ENCODE peak calls at places on chromosomes 5 and 9, in five cellular contexts. A is A549, Z is psoas muscle, R is esophagus squamous epithelium, B is NB4. J is an unnamed sample.

GRCh38 chr9:98075332-98075805 is 18.8 kb downstream of the NANS start:
- DNase-seq in A (peak; percentile 58), Z (no peak), R (no peak), B (no peak), J (no peak)

GRCh38 chr5:179314606-179315355 is 30.5 kb downstream of the ADAMTS2 start:
- DNase-seq in A (no peak), Z (peak; percentile 54), R (no peak), B (no peak), J (no peak)

GRCh38 chr5:109529520-109529919 is 119.7 kb upstream of the PJA2 start:
- DNase-seq in A (no peak), Z (peak; percentile 17), R (no peak), B (no peak), J (peak; percentile 80)

GRCh38 chr5:95417971-95418370 is 26.8 kb downstream of the FAM81B start:
- DNase-seq in A (peak; percentile 13), Z (no peak), R (no peak), B (peak; percentile 1), J (no peak)

GRCh38 chr9:70553718-70554673 is 139.5 kb upstream of the KLF9 start:
- DNase-seq in A (no peak), Z (peak; percentile 19), R (no peak), B (no peak), J (no peak)

GRCh38 chr5:138967806-138968448 is 92.8 kb upstream of the LRRTM2 start:
- DNase-seq in A (no peak), Z (no peak), R (no peak), B (peak; percentile 31), J (peak; percentile 79)

GRCh38 chr5:156783092-156783491 is 67.0 kb upstream of the PPP1R2B start:
- DNase-seq in A (no peak), Z (no peak), R (no peak), B (no peak), J (no peak)

GRCh38 chr9:3698531-3698930 is 172.7 kb upstream of the RFX3 start:
- DNase-seq in A (no peak), Z (no peak), R (no peak), B (no peak), J (no peak)

GRCh38 chr5:36297653-36298052 is 4.0 kb downstream of the RANBP3L start:
- DNase-seq in A (no peak), Z (no peak), R (no peak), B (no peak), J (no peak)

DNA sequence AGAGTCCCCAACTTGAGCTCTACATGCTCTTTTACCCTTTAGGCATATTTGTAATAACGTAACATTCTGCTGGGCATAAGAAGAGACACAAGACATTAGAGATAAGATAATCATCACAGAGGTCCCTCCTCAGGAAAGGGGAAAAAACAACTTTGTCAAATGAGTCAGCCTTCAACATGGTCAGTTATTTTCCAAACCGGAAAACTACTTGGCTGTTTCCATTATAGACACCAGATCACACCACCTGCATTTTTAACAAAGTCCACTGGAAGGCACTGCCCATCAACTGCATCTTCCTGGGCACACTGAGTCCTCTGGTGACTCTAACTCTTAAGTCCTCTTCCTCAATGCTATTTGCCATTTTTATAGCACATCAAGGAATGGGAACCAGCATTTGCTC is 221.8 kb downstream of the FAM114A2 start:
- DNase-seq in A (no peak), Z (no peak), R (no peak), B (no peak), J (no peak)
- TF ChIP-seq CTCF in A (no peak), Z (no peak), R (no peak), B (no peak), J (no peak)

GRCh38 chr9:107270580-107270979 is 12.5 kb upstream of the RAD23B start:
- DNase-seq in A (no peak), Z (no peak), R (no peak), B (no peak), J (no peak)

GRCh38 chr9:107269681-107270080 is 13.4 kb upstream of the RAD23B start:
- DNase-seq in A (no peak), Z (no peak), R (no peak), B (no peak), J (no peak)

GRCh38 chr9:107268560-107268959 is 14.5 kb upstream of the RAD23B start:
- DNase-seq in A (no peak), Z (no peak), R (no peak), B (no peak), J (no peak)

GRCh38 chr9:107269254-107269653 is 13.8 kb upstream of the RAD23B start:
- DNase-seq in A (no peak), Z (no peak), R (no peak), B (no peak), J (no peak)

DNA sequence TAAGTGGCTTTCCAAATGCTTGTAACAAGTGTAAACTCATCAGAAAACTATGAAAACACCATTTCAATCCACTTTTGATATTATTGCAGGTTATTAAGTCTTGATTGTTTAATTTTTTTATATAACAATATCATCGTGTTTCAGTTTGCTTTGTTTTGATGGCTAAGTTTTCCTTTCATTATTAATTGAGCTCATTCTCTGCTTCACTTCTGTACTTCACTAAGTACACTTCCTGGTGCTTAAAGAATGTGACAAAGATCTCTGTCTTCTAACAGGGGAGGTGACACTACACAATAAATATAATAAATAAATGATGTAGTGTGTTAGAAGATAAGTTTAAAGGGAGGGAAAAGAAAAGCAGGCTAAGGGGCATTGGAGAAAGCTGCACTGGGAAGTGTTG is 13.0 kb upstream of the RAD23B start:
- DNase-seq in A (no peak), Z (no peak), R (no peak), B (no peak), J (no peak)
- H3K4me3 ChIP-seq in A (no peak overlapping the region), Z (no peak overlapping the region), R (no peak overlapping the region), B (no peak overlapping the region), J (no peak overlapping the region)

GRCh38 chr9:124812401-124813016 is 35.6 kb downstream of the OLFML2A start:
- DNase-seq in A (peak; percentile 86), Z (peak; percentile 78), R (no peak), B (peak; percentile 96), J (no peak)
- TF ChIP-seq CTCF in A (no peak), Z (no peak), R (no peak), B (no peak), J (no peak)

GRCh38 chr5:122499617-122500016 is 187.6 kb downstream of the SNCAIP start:
- DNase-seq in A (no peak), Z (no peak), R (no peak), B (no peak), J (no peak)

GRCh38 chr5:122501087-122501435 is 189.0 kb downstream of the SNCAIP start:
- DNase-seq in A (no peak), Z (no peak), R (no peak), B (no peak), J (no peak)

GRCh38 chr5:122498163-122498562 is 186.1 kb downstream of the SNCAIP start:
- DNase-seq in A (no peak), Z (no peak), R (no peak), B (no peak), J (no peak)

GRCh38 chr5:122500245-122501086 is 188.4 kb downstream of the SNCAIP start:
- DNase-seq in A (peak; percentile 56), Z (peak; percentile 13), R (no peak), B (peak; percentile 30), J (no peak)
- H3K4me3 ChIP-seq in A (no peak overlapping the region), Z (no peak overlapping the region), R (peak overlapping the region; percentile 18), B (no peak overlapping the region), J (no peak overlapping the region)

GRCh38 chr5:62722360-62722759 is 143.7 kb downstream of the LRRC70 start:
- DNase-seq in A (peak; percentile 16), Z (no peak), R (no peak), B (no peak), J (no peak)
- TF ChIP-seq CTCF in A (no peak), Z (no peak), R (no peak), B (no peak), J (no peak)

DNA sequence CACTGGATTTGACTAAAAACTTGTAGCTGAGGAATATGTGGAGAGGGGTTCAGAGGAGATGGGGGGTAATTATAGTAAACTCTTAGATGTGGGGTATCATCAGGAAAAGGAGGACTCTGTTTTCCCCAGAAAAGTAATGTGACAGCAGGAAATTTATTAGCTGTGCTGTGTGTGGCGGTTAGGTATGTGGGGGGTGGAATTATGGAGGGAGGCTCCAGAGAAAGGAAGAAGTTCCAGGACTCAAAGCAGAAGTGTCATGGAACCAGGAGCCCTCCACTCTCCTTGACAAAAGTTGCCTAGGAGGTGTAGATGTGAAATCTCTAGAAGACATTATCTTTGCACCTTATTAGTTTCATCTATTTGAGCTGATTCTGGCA is 18.0 kb downstream of the NR2F1 start:
- DNase-seq in A (no peak), Z (no peak), R (no peak), B (no peak), J (no peak)
- H3K4me3 ChIP-seq in A (no peak overlapping the region), Z (no peak overlapping the region), R (peak overlapping the region; percentile 12), B (no peak overlapping the region), J (no peak overlapping the region)

J was measured in LNCaP clone FGC.